ENCODE peak calls at places on chromosomes 3 and 15, in ten cellular contexts. X is spleen; M is heart right ventricle; J is CD8-positive, alpha-beta T cell; D is cardiac fibroblast; Q is dorsolateral prefrontal cortex; N is tibial artery; B is cardiac muscle cell; I is fibroblast of mammary gland; W is BJ. R is an unnamed sample.

GRCh38 chr3:28198161-28198560 is 43.3 kb upstream of the CMC1 start:
- DNase-seq in X (no peak), M (no peak), J (no peak), D (no peak), Q (no peak), N (no peak), B (no peak), I (no peak), W (no peak), R (no peak)

GRCh38 chr15:88649753-88650551 is 11.1 kb downstream of the ISG20 start:
- DNase-seq in X (no peak), M (no peak), J (no peak), D (no peak), Q (no peak), N (peak), B (peak), I (no peak), W (no peak), R (no peak)

GRCh38 chr3:122577409-122578028 is at the start of gene PARP15:
- DNase-seq in X (peak), M (peak), J (peak), D (no peak), Q (no peak), N (no peak), B (peak), I (no peak), W (no peak), R (no peak)

GRCh38 chr3:156620901-156621300 is 53.5 kb upstream of the TIPARP start:
- DNase-seq in X (no peak), M (no peak), J (no peak), D (peak), Q (no peak), N (no peak), B (no peak), I (peak), W (no peak), R (no peak)

GRCh38 chr15:31815411-31816155 is 214.7 kb upstream of the CHRNA7 start:
- DNase-seq in X (no peak), M (no peak), J (no peak), D (no peak), Q (no peak), N (peak), B (no peak), I (no peak), W (no peak), R (no peak)

GRCh38 chr3:187112934-187113793 is 26.1 kb downstream of the RPL39L start:
- DNase-seq in X (no peak), M (no peak), J (no peak), D (peak), Q (no peak), N (no peak), B (no peak), I (peak), W (no peak), R (peak)

GRCh38 chr15:75454471-75455418 is 3.3 kb upstream of the SIN3A start:
- DNase-seq in X (peak), M (peak), J (peak), D (no peak), Q (peak), N (no peak), B (peak), I (no peak), W (no peak), R (peak)

GRCh38 chr15:92077353-92078080 is 224.0 kb downstream of the SLCO3A1 start:
- DNase-seq in X (no peak), M (peak), J (peak), D (peak), Q (peak), N (peak), B (peak), I (peak), W (no peak), R (peak)

GRCh38 chr3:100437879-100438622 is 36.7 kb downstream of the LNP1 start:
- DNase-seq in X (no peak), M (no peak), J (no peak), D (no peak), Q (no peak), N (no peak), B (no peak), I (no peak), W (no peak), R (no peak)

GRCh38 chr3:35438101-35438500 is 201.2 kb upstream of the ARPP21 start:
- DNase-seq in X (no peak), M (no peak), J (no peak), D (no peak), Q (no peak), N (no peak), B (no peak), I (no peak), W (no peak), R (no peak)

GRCh38 chr15:47129033-47129432 is 588.3 kb upstream of the SEMA6D start:
- DNase-seq in X (no peak), M (no peak), J (no peak), D (no peak), Q (no peak), N (no peak), B (no peak), I (no peak), W (no peak), R (no peak)

GRCh38 chr3:50250514-50250913 is 14.5 kb downstream of the GNAI2 start:
- DNase-seq in X (no peak), M (no peak), J (no peak), D (no peak), Q (no peak), N (no peak), B (no peak), I (no peak), W (no peak), R (no peak)

GRCh38 chr3:35322070-35322469 is 317.3 kb upstream of the ARPP21 start:
- DNase-seq in X (no peak), M (no peak), J (no peak), D (peak), Q (no peak), N (no peak), B (no peak), I (peak), W (no peak), R (no peak)

GRCh38 chr15:55530861-55531313 is 22.9 kb upstream of the DNAAF4 start:
- DNase-seq in X (no peak), M (no peak), J (no peak), D (peak), Q (no peak), N (no peak), B (peak), I (peak), W (peak), R (peak)

GRCh38 chr15:81813215-81813614 is 232.6 kb downstream of the MEX3B start:
- DNase-seq in X (no peak), M (no peak), J (no peak), D (no peak), Q (no peak), N (no peak), B (no peak), I (no peak), W (no peak), R (peak)

GRCh38 chr3:118808743-118809142 is 225.9 kb downstream of the IGSF11 start:
- DNase-seq in X (no peak), M (no peak), J (no peak), D (no peak), Q (no peak), N (no peak), B (no peak), I (no peak), W (no peak), R (no peak)

GRCh38 chr3:16866447-16867025 is 18.2 kb upstream of the PLCL2 start:
- DNase-seq in X (no peak), M (no peak), J (no peak), D (no peak), Q (no peak), N (no peak), B (no peak), I (peak), W (no peak), R (peak)

GRCh38 chr3:124557433-124558232 is 172.6 kb upstream of the UMPS start:
- DNase-seq in X (no peak), M (no peak), J (no peak), D (peak), Q (no peak), N (no peak), B (no peak), I (peak), W (no peak), R (peak)

GRCh38 chr3:22960326-22960984 is 242.7 kb upstream of the UBE2E2 start:
- DNase-seq in X (no peak), M (peak), J (no peak), D (peak), Q (no peak), N (no peak), B (peak), I (peak), W (no peak), R (peak)

GRCh38 chr15:74182131-74182530 is 8.6 kb downstream of the ISLR start:
- DNase-seq in X (peak), M (no peak), J (no peak), D (no peak), Q (no peak), N (no peak), B (no peak), I (no peak), W (no peak), R (no peak)

GRCh38 chr3:83514130-83514914 is 1444.5 kb upstream of the CADM2 start:
- DNase-seq in X (no peak), M (no peak), J (no peak), D (peak), Q (no peak), N (no peak), B (no peak), I (no peak), W (no peak), R (no peak)

GRCh38 chr3:31466016-31466415 is 66.7 kb upstream of the STT3B start:
- DNase-seq in X (no peak), M (no peak), J (no peak), D (peak), Q (no peak), N (no peak), B (no peak), I (peak), W (no peak), R (peak)

GRCh38 chr15:31004220-31004733 is 12.8 kb upstream of the MTMR10 start:
- DNase-seq in X (no peak), M (peak), J (no peak), D (no peak), Q (no peak), N (no peak), B (no peak), I (no peak), W (no peak), R (no peak)

GRCh38 chr3:187593347-187593850 is 76.8 kb downstream of the SST start:
- DNase-seq in X (no peak), M (no peak), J (no peak), D (no peak), Q (no peak), N (no peak), B (no peak), I (no peak), W (no peak), R (no peak)

GRCh38 chr3:136209921-136210320 is 13.8 kb upstream of the MSL2 start:
- DNase-seq in X (no peak), M (no peak), J (no peak), D (peak), Q (no peak), N (no peak), B (no peak), I (no peak), W (no peak), R (peak)

GRCh38 chr15:57470543-57470942 is 94.2 kb downstream of the CGNL1 start:
- DNase-seq in X (no peak), M (no peak), J (no peak), D (no peak), Q (no peak), N (no peak), B (no peak), I (no peak), W (no peak), R (no peak)

GRCh38 chr3:44902628-44903027 is 28.2 kb downstream of the TGM4 start:
- DNase-seq in X (no peak), M (no peak), J (no peak), D (no peak), Q (no peak), N (no peak), B (no peak), I (no peak), W (no peak), R (no peak)

GRCh38 chr15:63169796-63170195 is 12.5 kb upstream of the RPS27L start:
- DNase-seq in X (no peak), M (no peak), J (no peak), D (no peak), Q (no peak), N (no peak), B (no peak), I (no peak), W (no peak), R (no peak)

GRCh38 chr15:63165166-63165859 is 8.0 kb upstream of the RPS27L start:
- DNase-seq in X (no peak), M (no peak), J (no peak), D (no peak), Q (no peak), N (no peak), B (no peak), I (no peak), W (no peak), R (no peak)

GRCh38 chr15:63160638-63161037 is 3.4 kb upstream of the RPS27L start:
- DNase-seq in X (no peak), M (no peak), J (no peak), D (no peak), Q (no peak), N (no peak), B (no peak), I (no peak), W (no peak), R (no peak)

GRCh38 chr15:63166219-63166618 is 8.9 kb upstream of the RPS27L start:
- DNase-seq in X (no peak), M (no peak), J (no peak), D (peak), Q (no peak), N (no peak), B (no peak), I (peak), W (no peak), R (peak)
- TF ChIP-seq CTCF in X (no peak), M (peak), J (no peak), D (peak), Q (no peak), N (no peak), B (no peak), I (peak), W (no peak), R (peak)

DNA sequence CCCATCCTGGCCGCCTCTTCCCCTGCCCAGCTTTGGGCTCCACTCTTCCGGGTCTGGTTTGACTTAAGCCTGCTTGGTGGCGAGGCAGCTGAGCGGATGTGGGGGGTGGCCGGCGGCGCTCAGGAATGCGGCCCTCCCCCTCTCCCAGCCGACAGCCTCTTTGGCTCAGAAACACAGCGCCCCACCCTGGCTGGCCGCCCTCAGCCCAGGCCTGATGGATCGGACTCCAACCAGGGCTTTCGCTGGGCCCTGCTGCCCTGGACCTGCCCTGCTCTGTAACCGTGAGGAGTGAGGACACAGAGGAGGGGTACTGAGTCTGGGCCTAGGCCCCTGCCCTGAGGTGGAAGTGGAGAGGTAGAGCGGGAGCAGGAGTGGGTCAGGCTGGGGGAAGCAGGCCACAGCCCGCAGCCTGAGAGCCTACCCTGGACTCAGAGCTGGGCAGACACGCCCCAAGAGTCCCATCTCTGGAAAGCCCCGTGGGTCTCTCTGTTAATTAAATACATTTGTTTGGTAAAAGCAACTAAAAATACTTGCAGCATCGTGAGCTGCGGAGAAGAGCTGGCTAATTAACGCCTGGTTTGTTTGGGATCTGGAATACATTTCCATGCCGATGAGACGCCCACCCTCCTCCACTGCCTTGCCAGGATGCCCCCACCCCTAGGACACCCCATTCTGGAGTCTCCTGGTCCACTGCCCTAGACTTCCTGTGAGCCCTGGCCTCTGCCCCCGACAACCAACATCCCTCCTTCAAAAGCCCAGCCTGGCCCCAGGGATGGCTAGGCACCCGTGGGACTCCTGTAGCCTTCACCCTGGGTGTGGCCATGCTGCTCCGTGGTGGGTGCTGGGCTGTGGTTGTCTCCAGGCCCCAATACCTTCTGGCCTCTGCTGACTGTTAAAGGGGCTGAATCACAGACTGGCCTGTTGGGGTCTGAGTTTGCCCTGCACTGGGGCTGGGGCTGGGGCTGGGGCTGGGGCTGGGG is 19.6 kb downstream of the PLXNA1 start:
- DNase-seq in X (peak), M (peak), J (no peak), D (peak), Q (peak), N (peak), B (peak), I (peak), W (peak), R (peak)
- TF ChIP-seq CTCF in X (peak), M (peak), J (no peak), D (peak), Q (peak), N (no peak), B (peak), I (peak), W (peak), R (peak)

GRCh38 chr3:56302417-56302816 is 165.8 kb downstream of the ERC2 start:
- DNase-seq in X (no peak), M (no peak), J (no peak), D (no peak), Q (no peak), N (no peak), B (peak), I (no peak), W (no peak), R (no peak)
- TF ChIP-seq CTCF in X (no peak), M (peak), J (no peak), D (no peak), Q (no peak), N (no peak), B (peak), I (peak), W (peak), R (no peak)

DNA sequence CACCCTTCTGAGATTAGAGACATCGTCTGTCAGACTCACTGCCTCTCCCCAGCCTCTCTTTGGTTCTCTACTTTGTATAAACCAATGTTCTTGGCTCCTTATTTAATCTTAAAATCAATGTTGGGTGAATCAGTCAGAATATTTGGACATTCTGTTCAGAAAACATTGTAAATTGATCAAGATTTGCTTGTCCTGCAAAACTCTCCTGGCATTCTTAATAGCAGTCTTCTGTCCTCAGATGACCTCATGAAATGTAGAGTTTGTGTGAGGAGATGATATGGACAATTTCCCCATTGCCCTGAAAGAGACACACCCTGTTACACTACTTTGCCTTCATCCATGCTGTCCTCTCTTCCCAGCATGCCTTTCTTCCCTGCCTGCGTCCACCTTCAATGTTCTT is 33.6 kb downstream of the CD200R1L start:
- DNase-seq in X (no peak), M (no peak), J (no peak), D (peak), Q (no peak), N (no peak), B (no peak), I (peak), W (no peak), R (no peak)
- TF ChIP-seq CTCF in X (no peak), M (no peak), J (no peak), D (no peak), Q (no peak), N (no peak), B (no peak), I (no peak), W (no peak), R (no peak)

DNA sequence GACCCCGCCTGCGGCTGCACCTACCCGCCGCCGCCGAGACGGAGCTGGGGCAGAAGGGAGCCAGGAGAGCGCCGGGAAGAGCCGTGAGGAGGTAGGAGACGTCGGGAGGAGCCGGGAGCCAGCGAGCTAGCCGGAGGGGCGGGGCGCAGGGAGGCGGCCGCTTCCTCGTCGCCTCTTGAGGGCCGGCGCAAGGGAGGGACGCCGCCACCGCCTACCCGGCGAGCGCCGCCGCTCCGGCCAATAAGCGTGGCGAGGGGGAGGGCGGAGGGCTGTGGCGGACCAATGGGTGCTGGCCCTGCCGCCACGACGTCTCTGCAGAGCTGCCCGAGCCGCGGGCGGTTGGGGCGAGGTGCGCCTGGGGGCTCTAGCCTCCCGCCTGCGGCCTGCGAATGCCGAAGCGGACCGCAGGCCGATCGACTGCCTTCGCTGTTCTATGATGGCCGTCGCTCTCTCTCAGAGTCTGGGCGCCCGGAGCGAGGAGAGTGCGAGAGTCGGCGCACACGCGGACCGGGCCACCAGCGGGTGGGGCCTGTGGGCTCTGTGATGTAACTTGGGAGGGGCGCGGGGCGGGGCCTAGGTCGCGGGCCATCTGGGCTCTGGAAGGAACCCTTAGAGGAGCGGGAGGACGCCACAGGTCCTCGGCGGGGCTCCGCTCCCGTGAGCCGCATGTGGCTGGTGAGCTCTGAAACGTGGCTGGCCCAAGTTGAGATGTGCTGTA is 72.7 kb upstream of the MAP4 start:
- DNase-seq in X (peak), M (peak), J (peak), D (peak), Q (peak), N (peak), B (peak), I (peak), W (peak), R (peak)
- TF ChIP-seq CTCF in X (no peak), M (no peak), J (no peak), D (peak), Q (no peak), N (peak), B (no peak), I (no peak), W (no peak), R (no peak)

GRCh38 chr3:101549473-101549872 is 12.2 kb upstream of the TRMT10C start:
- DNase-seq in X (no peak), M (no peak), J (no peak), D (no peak), Q (no peak), N (no peak), B (no peak), I (no peak), W (no peak), R (no peak)

GRCh38 chr3:101548527-101549105 is 13.1 kb upstream of the TRMT10C start:
- DNase-seq in X (no peak), M (no peak), J (no peak), D (no peak), Q (no peak), N (no peak), B (no peak), I (no peak), W (no peak), R (no peak)

GRCh38 chr3:101542952-101543351 is 18.7 kb upstream of the TRMT10C start:
- DNase-seq in X (no peak), M (no peak), J (no peak), D (no peak), Q (no peak), N (no peak), B (no peak), I (no peak), W (no peak), R (no peak)

GRCh38 chr3:101544181-101544850 is 17.4 kb upstream of the TRMT10C start:
- DNase-seq in X (no peak), M (no peak), J (no peak), D (no peak), Q (no peak), N (no peak), B (no peak), I (no peak), W (no peak), R (no peak)
- TF ChIP-seq CTCF in X (peak), M (peak), J (no peak), D (peak), Q (no peak), N (no peak), B (peak), I (no peak), W (no peak), R (peak)

GRCh38 chr3:11235385-11235784 is 36.8 kb upstream of the ATG7 start:
- DNase-seq in X (no peak), M (no peak), J (no peak), D (no peak), Q (no peak), N (no peak), B (no peak), I (no peak), W (no peak), R (no peak)

GRCh38 chr3:11239796-11240195 is 32.4 kb upstream of the ATG7 start:
- DNase-seq in X (no peak), M (no peak), J (no peak), D (no peak), Q (no peak), N (no peak), B (no peak), I (no peak), W (no peak), R (no peak)

GRCh38 chr3:11238057-11238456 is 34.1 kb upstream of the ATG7 start:
- DNase-seq in X (no peak), M (no peak), J (no peak), D (peak), Q (no peak), N (no peak), B (no peak), I (peak), W (peak), R (peak)

GRCh38 chr3:11238880-11239279 is 33.3 kb upstream of the ATG7 start:
- DNase-seq in X (no peak), M (no peak), J (no peak), D (peak), Q (no peak), N (no peak), B (no peak), I (peak), W (peak), R (peak)

GRCh38 chr3:11236588-11237461 is 35.4 kb upstream of the ATG7 start:
- DNase-seq in X (peak), M (peak), J (peak), D (peak), Q (peak), N (no peak), B (peak), I (peak), W (peak), R (peak)
- TF ChIP-seq CTCF in X (peak), M (peak), J (peak), D (peak), Q (peak), N (peak), B (peak), I (peak), W (peak), R (peak)

R was measured in HFFc6.